ENCODE peak calls at places on chromosomes 5 and 9, in four cellular contexts. E is HAP-1, C is HepG2, X is SK-N-SH. J is an unnamed sample.

GRCh38 chr5:93585753-93586385 is 2.8 kb downstream of the NR2F1 start:
- DNase-seq in C (no peak), E (peak; percentile 35), X (peak; percentile 62), J (no peak)

GRCh38 chr9:68619636-68620035 is 79.0 kb upstream of the TMEM252 start:
- DNase-seq in X (no peak), C (no peak), E (no peak), J (no peak)

GRCh38 chr9:122372856-122373845 is 2.3 kb downstream of the PTGS1 start:
- DNase-seq in E (no peak), C (no peak), X (no peak), J (no peak)

GRCh38 chr9:92808726-92809451 is 44.3 kb upstream of the BICD2 start:
- DNase-seq in C (peak; percentile 17), E (peak; percentile 84), X (peak; percentile 86), J (peak; percentile 35)

GRCh38 chr5:33852837-33853236 is 39.0 kb downstream of the ADAMTS12 start:
- DNase-seq in E (no peak), X (no peak), C (no peak), J (no peak)

GRCh38 chr9:128470560-128470959 is 14.8 kb downstream of the ODF2 start:
- DNase-seq in X (no peak), C (no peak), E (no peak), J (no peak)

GRCh38 chr5:122192883-122193496 is 63.6 kb downstream of the ZNF474 start:
- DNase-seq in E (peak; percentile 78), C (peak; percentile 44), X (peak; percentile 22), J (peak; percentile 52)

GRCh38 chr5:64767959-64768357 is 533 bp downstream of the SREK1IP1 start:
- DNase-seq in E (no peak), C (peak; percentile 3), X (no peak), J (no peak)

GRCh38 chr9:111481885-111482636 is 2.1 kb downstream of the ECPAS start:
- DNase-seq in C (peak; percentile 62), E (peak; percentile 49), X (no peak), J (no peak)

GRCh38 chr5:5141625-5142527 is 1.7 kb downstream of the ADAMTS16 start:
- DNase-seq in C (peak; percentile 55), X (peak; percentile 53), E (peak; percentile 41), J (no peak)

GRCh38 chr5:92729088-92729487 is 851.9 kb downstream of the NR2F1-AS1 start:
- DNase-seq in X (no peak), C (no peak), E (no peak), J (no peak)

GRCh38 chr9:19992556-19992955 is 203.7 kb upstream of the SLC24A2 start:
- DNase-seq in C (no peak), E (no peak), X (no peak), J (no peak)

GRCh38 chr5:51214736-51215135 is 168.5 kb upstream of the ISL1 start:
- DNase-seq in E (no peak), C (no peak), X (no peak), J (no peak)

GRCh38 chr5:65185468-65185867 is 296.3 kb downstream of the ADAMTS6 start:
- DNase-seq in X (no peak), E (no peak), C (no peak), J (no peak)

GRCh38 chr5:170731052-170731451 is 52.5 kb upstream of the GABRP start:
- DNase-seq in X (no peak), E (no peak), C (no peak), J (no peak)

GRCh38 chr9:22643541-22643940 is 196.9 kb downstream of the DMRTA1 start:
- DNase-seq in X (no peak), E (no peak), C (no peak), J (no peak)

GRCh38 chr9:125460883-125461475 is 199.4 kb downstream of the GAPVD1 start:
- DNase-seq in E (peak; percentile 92), C (no peak), X (no peak), J (no peak)

GRCh38 chr9:70011366-70011765 is 32.3 kb upstream of the MAMDC2 start:
- DNase-seq in E (no peak), C (no peak), X (no peak), J (no peak)

GRCh38 chr5:111735829-111736228 is 21.2 kb downstream of the NREP start:
- DNase-seq in X (no peak), C (no peak), E (no peak), J (no peak)

GRCh38 chr5:135242496-135243193 is 156.4 kb downstream of the MACROH2A1 start:
- DNase-seq in E (no peak), C (no peak), X (no peak), J (no peak)

GRCh38 chr9:37528652-37529072 is 42.9 kb downstream of the POLR1E start:
- DNase-seq in C (no peak), E (no peak), X (no peak), J (no peak)

GRCh38 chr9:88024896-88025295 is 50.6 kb upstream of the CDK20 start:
- DNase-seq in X (no peak), C (no peak), E (no peak), J (no peak)

GRCh38 chr5:43701227-43701626 is 98.2 kb downstream of the NNT start:
- DNase-seq in X (no peak), E (no peak), C (no peak), J (no peak)

GRCh38 chr5:7392401-7393024 is 3.4 kb upstream of the ADCY2 start:
- DNase-seq in E (no peak), C (peak; percentile 6), X (peak; percentile 30), J (no peak)

GRCh38 chr5:147485814-147486213 is 24.1 kb downstream of the DPYSL3 start:
- DNase-seq in C (no peak), E (no peak), X (no peak), J (no peak)
- H3K4me1 ChIP-seq in C (no peaks in the 10 kb centered on the region), E (no peaks in the 10 kb centered on the region), X (peaks cover 32% of the 10 kb centered on the region), J (peaks cover 3% of the 10 kb centered on the region)

GRCh38 chr5:140256726-140257125 is 46.2 kb downstream of the PFDN1 start:
- DNase-seq in C (no peak), E (no peak), X (no peak), J (no peak)

GRCh38 chr5:140251527-140251973 is 51.4 kb downstream of the PFDN1 start:
- DNase-seq in E (no peak), C (no peak), X (no peak), J (no peak)

GRCh38 chr5:140252470-140253126 is 50.3 kb downstream of the PFDN1 start:
- DNase-seq in C (no peak), E (no peak), X (no peak), J (no peak)

GRCh38 chr5:140255460-140256157 is 47.3 kb downstream of the PFDN1 start:
- DNase-seq in C (no peak), E (no peak), X (no peak), J (no peak)

DNA sequence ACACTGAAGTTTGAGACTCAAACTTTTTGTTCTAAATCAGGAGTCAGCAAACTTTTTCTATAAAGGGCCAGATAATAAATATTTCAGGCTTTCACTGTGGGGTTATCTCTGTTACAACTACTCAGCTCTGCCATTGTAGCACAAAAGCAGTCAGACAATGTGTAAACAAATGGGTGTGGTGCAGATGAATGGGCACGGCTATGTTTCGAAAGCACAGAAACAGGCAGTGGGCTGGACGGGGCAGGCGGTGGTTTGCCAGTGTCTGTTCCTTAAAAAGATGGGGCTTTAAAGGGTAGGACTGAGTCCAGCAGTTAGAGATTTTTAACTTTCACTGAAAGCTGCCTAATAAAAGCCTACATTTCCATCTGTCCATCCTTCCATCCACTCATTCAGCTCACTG is 48.9 kb downstream of the PFDN1 start:
- DNase-seq in X (no peak), E (peak; percentile 18), C (peak; percentile 15), J (no peak)
- H3K4me1 ChIP-seq in X (no peaks in the 10 kb centered on the region), E (peaks cover 8% of the 10 kb centered on the region), C (peaks cover 14% of the 10 kb centered on the region), J (peaks cover 2% of the 10 kb centered on the region)

GRCh38 chr5:38797838-38798237 is 48.0 kb upstream of the OSMR start:
- DNase-seq in E (no peak), X (no peak), C (no peak), J (no peak)
- H3K4me1 ChIP-seq in E (no peaks in the 10 kb centered on the region), X (no peaks in the 10 kb centered on the region), C (no peaks in the 10 kb centered on the region), J (no peaks in the 10 kb centered on the region)

GRCh38 chr9:126508928-126509327 is 104.8 kb upstream of the LMX1B start:
- DNase-seq in X (no peak), C (no peak), E (no peak), J (no peak)
- H3K4me1 ChIP-seq in X (peaks cover 43% of the 10 kb centered on the region), C (peaks cover 19% of the 10 kb centered on the region), E (peaks cover 2% of the 10 kb centered on the region), J (peaks cover 7% of the 10 kb centered on the region)

GRCh38 chr5:68287976-68288755 is 72.6 kb downstream of the PIK3R1 start:
- DNase-seq in X (peak; percentile 83), C (peak; percentile 88), E (no peak), J (no peak)

GRCh38 chr5:68287631-68287975 is 72.0 kb downstream of the PIK3R1 start:
- DNase-seq in X (no peak), E (no peak), C (no peak), J (no peak)

GRCh38 chr5:68285075-68285827 is 69.7 kb downstream of the PIK3R1 start:
- DNase-seq in X (no peak), C (peak; percentile 82), E (no peak), J (no peak)

GRCh38 chr5:68285857-68286611 is 70.5 kb downstream of the PIK3R1 start:
- DNase-seq in C (peak; percentile 40), X (peak; percentile 36), E (peak; percentile 38), J (no peak)

DNA sequence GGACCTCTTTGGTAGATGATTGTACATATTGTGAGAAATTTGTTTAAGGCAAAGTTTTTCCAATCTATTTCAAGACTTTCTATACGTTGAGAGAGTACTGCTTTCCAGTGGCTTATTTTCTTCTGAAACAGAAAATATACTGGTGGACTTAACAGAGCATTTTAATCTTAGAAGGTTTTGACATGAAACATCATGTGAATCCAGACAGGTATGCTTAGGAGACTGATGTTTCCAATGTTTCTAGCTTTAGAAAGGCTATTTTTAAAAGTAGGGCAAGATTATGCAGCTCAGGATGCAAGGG is 71.0 kb downstream of the PIK3R1 start:
- DNase-seq in X (no peak), C (no peak), E (no peak), J (no peak)
- H3K4me1 ChIP-seq in X (peaks cover 17% of the 10 kb centered on the region), C (peaks cover 66% of the 10 kb centered on the region), E (no peaks in the 10 kb centered on the region), J (peaks cover 3% of the 10 kb centered on the region)

DNA sequence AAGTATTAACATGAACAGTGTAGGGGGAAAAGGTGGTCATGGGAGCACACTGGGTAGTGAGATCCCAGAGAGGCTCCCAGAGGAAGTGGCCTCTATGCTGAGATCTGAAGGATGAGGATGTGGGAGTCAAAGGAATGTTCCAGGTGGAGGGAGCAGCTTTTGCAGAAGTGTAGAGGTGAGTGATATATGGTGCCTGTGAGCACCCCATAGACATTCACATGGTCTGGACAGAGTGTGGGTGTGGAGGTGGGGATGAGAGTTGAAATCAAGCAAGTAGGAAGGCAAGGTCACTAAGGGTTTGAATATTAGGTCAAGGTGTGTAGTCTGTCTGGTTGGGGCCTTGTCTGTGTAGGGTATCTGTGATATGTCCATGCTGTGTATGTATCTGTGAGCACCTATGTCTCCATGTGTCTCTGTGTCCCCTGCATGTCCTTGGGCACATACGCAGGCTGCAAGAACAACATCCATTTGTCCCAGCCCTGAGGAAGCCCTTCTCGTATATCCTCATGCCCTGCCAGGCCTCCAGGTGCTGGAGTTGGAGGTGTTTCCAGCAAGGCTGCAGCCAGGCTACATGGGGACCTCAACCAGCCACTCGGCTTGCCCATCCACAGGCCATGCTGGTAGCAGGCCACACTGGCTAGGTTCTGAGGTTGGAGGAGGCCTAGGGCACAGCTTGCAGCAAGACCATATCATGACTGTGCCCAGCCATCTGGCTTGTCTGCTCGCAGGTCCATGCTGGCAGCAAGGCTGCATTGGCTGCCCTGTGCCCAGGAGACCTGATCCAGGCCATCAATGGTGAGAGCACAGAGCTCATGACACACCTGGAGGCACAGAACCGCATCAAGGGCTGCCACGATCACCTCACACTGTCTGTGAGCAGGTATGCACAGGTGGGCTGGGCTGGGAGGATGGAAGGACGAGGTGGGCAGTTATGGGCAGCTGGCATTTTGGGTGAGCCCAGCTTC is 4.7 kb downstream of the PDLIM4 start:
- DNase-seq in C (no peak), X (no peak), E (no peak), J (no peak)
- H3K4me1 ChIP-seq in C (peaks cover 31% of the 10 kb centered on the region), X (peaks cover 85% of the 10 kb centered on the region), E (no peaks in the 10 kb centered on the region), J (no peaks in the 10 kb centered on the region)

GRCh38 chr9:112751059-112751795 is 667 bp downstream of the SNX30 start:
- DNase-seq in X (peak; percentile 74), C (peak; percentile 78), E (peak; percentile 63), J (no peak)
- H3K4me1 ChIP-seq in X (peaks cover 10% of the 10 kb centered on the region), C (peaks cover 78% of the 10 kb centered on the region), E (peaks cover 32% of the 10 kb centered on the region), J (peaks cover 4% of the 10 kb centered on the region)

GRCh38 chr5:140309706-140310249 is 6.9 kb upstream of the PFDN1 start:
- DNase-seq in X (no peak), E (no peak), C (no peak), J (no peak)
- H3K4me1 ChIP-seq in X (no peaks in the 10 kb centered on the region), E (no peaks in the 10 kb centered on the region), C (peaks cover 42% of the 10 kb centered on the region), J (no peaks in the 10 kb centered on the region)

J was measured in iPS DF 6.9.